ENCODE peak calls at places on chromosomes 11 and 22, in four cellular contexts. E, N, M and Q are unnamed samples.

GRCh38 chr11:72441647-72442267 is 7.4 kb upstream of the CLPB start:
- DNase-seq in M (peak; percentile 72), E (no peak), N (no peak), Q (no peak)

GRCh38 chr11:123560001-123560400 is 94.4 kb downstream of the SCN3B start:
- DNase-seq in N (no peak), E (no peak), M (no peak), Q (peak; percentile 51)

GRCh38 chr11:115581871-115582639 is 77.8 kb upstream of the CADM1 start:
- DNase-seq in N (peak; percentile 1), M (no peak), E (no peak), Q (peak; percentile 25)

GRCh38 chr11:118318112-118319030 is 13.8 kb downstream of the CD3E start:
- DNase-seq in N (no peak), M (no peak), E (peak; percentile 30), Q (no peak)

GRCh38 chr11:71206186-71206585 is 46.2 kb downstream of the SHANK2 start:
- DNase-seq in M (no peak), N (no peak), E (no peak), Q (peak; percentile 67)

GRCh38 chr22:46612904-46613605 is 7.1 kb upstream of the GRAMD4 start:
- DNase-seq in E (no peak), N (no peak), M (peak; percentile 15), Q (no peak)

GRCh38 chr11:1650034-1650917 is 20.7 kb downstream of the KRTAP5-5 start:
- DNase-seq in E (no peak), N (no peak), M (no peak), Q (no peak)

GRCh38 chr22:35661377-35661937 is 13.2 kb downstream of the APOL6 start:
- DNase-seq in E (no peak), N (no peak), M (no peak), Q (no peak)

GRCh38 chr11:85682330-85683305 is 3.4 kb downstream of the CCDC89 start:
- DNase-seq in E (no peak), M (peak; percentile 57), N (no peak), Q (no peak)

GRCh38 chr11:72769680-72770079 is 17.5 kb upstream of the ARAP1 start:
- DNase-seq in N (no peak), M (no peak), E (no peak), Q (no peak)

GRCh38 chr22:28874816-28875320 is 8.5 kb upstream of the ZNRF3 start:
- DNase-seq in E (no peak), M (no peak), N (no peak), Q (no peak)

GRCh38 chr11:72673943-72674828 is at the start of gene PDE2A:
- DNase-seq in N (no peak), E (no peak), M (no peak), Q (no peak)

GRCh38 chr11:134037093-134037908 is 31.6 kb upstream of the JAM3 start:
- DNase-seq in N (no peak), M (peak; percentile 37), E (peak; percentile 27), Q (peak; percentile 88)

GRCh38 chr11:111602865-111603632 is 800 bp downstream of the SIK2 start:
- DNase-seq in E (peak; percentile 40), M (no peak), N (no peak), Q (peak; percentile 24)

GRCh38 chr11:130272336-130272735 is 42.4 kb downstream of the ZBTB44 start:
- DNase-seq in N (no peak), M (no peak), E (no peak), Q (no peak)

DNA sequence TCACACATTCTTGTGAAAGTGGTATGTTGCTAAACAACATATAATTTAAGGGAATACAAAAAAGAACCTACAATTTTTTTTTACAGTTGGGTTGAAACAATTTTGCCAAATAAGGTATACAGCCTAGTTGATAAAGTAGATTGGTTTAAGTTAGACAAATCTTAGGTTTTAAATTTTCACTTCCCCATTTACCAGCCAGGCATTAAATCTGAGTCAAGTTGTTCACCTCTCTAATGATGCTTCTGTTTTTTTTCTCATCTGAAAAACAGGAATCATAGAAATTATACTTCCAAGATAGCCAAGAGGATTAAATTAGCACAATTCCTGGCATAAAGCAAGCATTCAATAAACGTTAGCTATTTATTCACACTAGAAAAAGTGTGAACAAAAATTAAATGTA is 45.2 kb downstream of the ZBTB44 start:
- DNase-seq in N (no peak), E (no peak), M (no peak), Q (no peak)
- H3K79me2 ChIP-seq in N (no peaks in the 10 kb centered on the region), E (no peaks in the 10 kb centered on the region), M (no peaks in the 10 kb centered on the region), Q (peaks cover 40% of the 10 kb centered on the region)

GRCh38 chr11:31808268-31808667 is 2.9 kb downstream of the PAX6 start:
- DNase-seq in N (no peak), M (no peak), E (no peak), Q (no peak)

GRCh38 chr11:31806186-31806943 is 4.8 kb downstream of the PAX6 start:
- DNase-seq in N (no peak), M (no peak), E (no peak), Q (no peak)

GRCh38 chr11:31807791-31808074 is 3.4 kb downstream of the PAX6 start:
- DNase-seq in E (no peak), M (no peak), N (no peak), Q (no peak)

GRCh38 chr11:31805629-31806185 is 5.4 kb downstream of the PAX6 start:
- DNase-seq in M (no peak), E (no peak), N (no peak), Q (no peak)

DNA sequence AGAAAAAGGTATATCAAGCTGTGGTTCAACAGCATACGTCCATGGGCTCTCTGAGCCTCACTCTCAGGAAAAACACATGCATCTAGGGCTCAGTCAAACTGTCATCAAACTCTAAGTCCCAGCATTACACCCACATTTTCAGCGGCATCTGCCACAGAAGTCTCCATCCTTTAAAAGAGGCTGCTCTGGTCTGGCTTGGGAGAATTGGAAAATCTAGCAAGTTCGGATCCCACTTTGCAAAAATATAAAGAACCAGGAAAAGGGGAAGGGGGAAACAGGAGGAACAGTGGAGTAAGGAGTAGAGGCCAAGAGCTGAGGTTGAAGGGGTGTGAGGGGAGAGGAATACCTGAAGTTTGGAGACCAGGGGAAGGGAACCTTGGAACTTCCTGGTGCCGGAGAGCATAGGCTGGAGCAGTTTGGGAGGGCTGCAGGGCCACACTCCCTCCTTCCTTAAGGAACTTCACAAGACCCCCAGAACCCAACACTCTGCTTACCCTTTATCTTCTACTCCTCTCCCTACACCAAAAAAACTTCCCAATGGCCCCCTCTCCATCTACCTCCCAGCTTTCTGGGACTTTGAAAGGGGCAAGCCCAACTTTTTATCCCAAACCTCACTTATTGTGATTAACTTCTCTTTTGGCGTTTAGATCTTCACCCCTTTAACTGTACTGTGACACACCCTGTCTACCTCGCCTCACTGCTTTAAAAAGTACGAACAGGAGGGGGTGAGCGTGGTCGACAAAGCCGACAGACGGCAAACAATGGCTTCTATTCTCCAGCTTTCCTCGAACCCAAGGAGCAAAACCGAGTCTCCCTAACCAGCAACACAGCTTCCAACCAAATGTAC is 4.0 kb downstream of the PAX6 start:
- DNase-seq in M (no peak), N (no peak), E (no peak), Q (no peak)
- TF ChIP-seq EZH2 in M (no peak), N (no peak), E (no peak), Q (no peak)

GRCh38 chr22:23193420-23193819 is 13.1 kb downstream of the BCR start:
- DNase-seq in N (no peak), M (no peak), E (no peak), Q (no peak)
- H3K79me2 ChIP-seq in N (peaks cover 96% of the 10 kb centered on the region), M (peaks cover 95% of the 10 kb centered on the region), E (peaks cover 87% of the 10 kb centered on the region), Q (peaks cover 100% of the 10 kb centered on the region)

GRCh38 chr22:49983148-49984042 is 22.8 kb downstream of the PIM3 start:
- DNase-seq in E (no peak), M (no peak), N (no peak), Q (peak; percentile 39)
- TF ChIP-seq EZH2 in E (no peak), M (peak; percentile 48), N (no peak), Q (peak; percentile 18)

GRCh38 chr22:22936190-22936914 is 48.7 kb downstream of the IGLL5 start:
- DNase-seq in N (no peak), M (no peak), E (no peak), Q (no peak)
- H3K79me2 ChIP-seq in N (no peaks in the 10 kb centered on the region), M (no peaks in the 10 kb centered on the region), E (no peaks in the 10 kb centered on the region), Q (no peaks in the 10 kb centered on the region)

DNA sequence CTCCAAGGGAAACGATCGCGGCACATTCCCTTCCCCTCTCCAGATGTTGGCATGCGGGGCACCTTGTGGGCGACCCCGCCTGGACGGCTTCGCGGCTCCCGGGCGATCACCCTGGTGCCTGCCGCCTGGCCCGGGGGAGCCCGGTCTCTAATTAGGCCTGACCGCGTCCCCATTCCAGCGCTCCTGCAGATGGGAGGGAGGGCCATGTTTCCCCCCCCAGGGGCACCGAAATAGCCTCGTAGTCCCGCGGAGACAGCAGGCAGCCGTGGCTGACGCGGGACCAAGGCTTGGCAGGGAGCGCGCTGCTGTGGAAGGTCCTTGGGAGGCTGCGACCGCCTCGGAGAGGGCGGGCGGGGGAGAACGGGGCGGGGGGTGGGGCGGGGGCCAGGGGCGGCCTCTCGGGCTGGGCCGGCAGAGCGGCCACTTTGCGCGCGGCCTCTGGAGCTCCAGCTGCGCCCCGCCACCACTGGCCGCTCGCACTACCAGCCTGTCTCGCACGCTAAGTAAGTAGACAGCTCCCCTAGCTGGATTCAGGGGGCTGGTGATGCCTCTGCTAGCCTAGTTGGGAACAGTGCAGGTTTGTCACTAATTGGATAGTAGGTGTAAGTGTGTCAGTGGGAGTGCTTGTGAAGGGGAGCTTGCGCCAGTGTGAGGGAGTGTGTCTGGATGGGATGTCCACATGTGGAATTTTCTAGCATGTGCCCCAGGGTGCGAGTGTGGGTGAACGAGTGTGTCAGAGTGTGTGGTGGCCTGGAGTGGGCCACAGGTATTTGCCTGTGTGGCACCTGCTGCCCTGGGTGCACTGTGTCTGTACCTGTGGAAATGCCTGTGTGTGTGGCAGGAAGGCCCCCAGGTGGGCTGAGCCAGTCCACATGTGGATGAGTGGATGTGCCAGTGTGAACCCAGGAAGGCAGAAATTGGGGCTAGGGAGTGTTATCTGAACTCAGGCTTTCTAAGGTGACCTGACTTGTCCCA is at the start of gene INSC:
- DNase-seq in M (no peak), E (no peak), N (no peak), Q (peak; percentile 65)
- TF ChIP-seq EZH2 in M (no peak), E (no peak), N (no peak), Q (no peak)